ENCODE peak calls at places on chromosomes 12 and 14, in ten cellular contexts. K is MM.1S; H is effector memory CD4-positive, alpha-beta T cell; G is adipocyte; V is gastrocnemius medialis; O is ovary; U is thyroid gland; M is heart right ventricle; B is HCT116; A is H9. N is an unnamed sample. For H3K4me1, the result is how much of the 10 kb centered on the place peaks cover.

GRCh38 chr14:24255931-24256696 is 6.9 kb downstream of the TGM1 start:
- DNase-seq in K (no peak), H (no peak), G (no peak), V (no peak), O (peak), U (no peak), M (no peak), B (no peak), A (peak), N (no peak)

GRCh38 chr12:24840046-24840800 is 108.7 kb downstream of the BCAT1 start:
- DNase-seq in K (no peak), H (no peak), G (peak), V (no peak), O (no peak), U (no peak), M (no peak), B (no peak), A (no peak), N (no peak)

GRCh38 chr12:54416908-54417603 is 2.0 kb downstream of the ITGA5 start:
- DNase-seq in K (no peak), H (no peak), G (peak), V (no peak), O (peak), U (no peak), M (no peak), B (no peak), A (no peak), N (no peak)

GRCh38 chr12:76547526-76547925 is 12.0 kb downstream of the OSBPL8 start:
- DNase-seq in K (no peak), H (no peak), G (no peak), V (no peak), O (no peak), U (no peak), M (no peak), B (no peak), A (no peak), N (no peak)

GRCh38 chr14:56217380-56218045 is 99.3 kb downstream of the PELI2 start:
- DNase-seq in K (no peak), H (no peak), G (peak), V (no peak), O (no peak), U (no peak), M (no peak), B (no peak), A (no peak), N (no peak)

GRCh38 chr12:104855599-104855998 is 102.5 kb downstream of the SLC41A2 start:
- DNase-seq in K (no peak), H (no peak), G (no peak), V (no peak), O (no peak), U (no peak), M (no peak), B (no peak), A (no peak), N (no peak)

GRCh38 chr12:88805692-88806091 is 225.4 kb upstream of the KITLG start:
- DNase-seq in K (peak), H (no peak), G (no peak), V (no peak), O (no peak), U (no peak), M (no peak), B (no peak), A (peak), N (no peak)

GRCh38 chr12:110649341-110649847 is 35.5 kb downstream of the TCTN1 start:
- DNase-seq in K (no peak), H (no peak), G (peak), V (no peak), O (no peak), U (no peak), M (no peak), B (no peak), A (no peak), N (no peak)

GRCh38 chr12:57807285-57807684 is 11.2 kb downstream of the AVIL start:
- DNase-seq in K (no peak), H (no peak), G (no peak), V (no peak), O (no peak), U (no peak), M (no peak), B (no peak), A (no peak), N (no peak)

GRCh38 chr12:25578739-25579138 is 25.7 kb upstream of the LMNTD1 start:
- DNase-seq in K (no peak), H (no peak), G (no peak), V (no peak), O (no peak), U (no peak), M (no peak), B (no peak), A (no peak), N (no peak)

GRCh38 chr12:57815177-57816000 is 3.1 kb downstream of the AVIL start:
- DNase-seq in K (no peak), H (no peak), G (no peak), V (no peak), O (no peak), U (no peak), M (no peak), B (no peak), A (peak), N (no peak)

GRCh38 chr12:28065889-28066630 is 93.5 kb upstream of the PTHLH start:
- DNase-seq in K (no peak), H (no peak), G (no peak), V (no peak), O (no peak), U (no peak), M (no peak), B (no peak), A (no peak), N (no peak)
- H3K4me1 ChIP-seq in K (under half), H (under half), G (under half), V (under half), O (under half), U (under half), M (under half), B (under half), A (under half), N (under half)

DNA sequence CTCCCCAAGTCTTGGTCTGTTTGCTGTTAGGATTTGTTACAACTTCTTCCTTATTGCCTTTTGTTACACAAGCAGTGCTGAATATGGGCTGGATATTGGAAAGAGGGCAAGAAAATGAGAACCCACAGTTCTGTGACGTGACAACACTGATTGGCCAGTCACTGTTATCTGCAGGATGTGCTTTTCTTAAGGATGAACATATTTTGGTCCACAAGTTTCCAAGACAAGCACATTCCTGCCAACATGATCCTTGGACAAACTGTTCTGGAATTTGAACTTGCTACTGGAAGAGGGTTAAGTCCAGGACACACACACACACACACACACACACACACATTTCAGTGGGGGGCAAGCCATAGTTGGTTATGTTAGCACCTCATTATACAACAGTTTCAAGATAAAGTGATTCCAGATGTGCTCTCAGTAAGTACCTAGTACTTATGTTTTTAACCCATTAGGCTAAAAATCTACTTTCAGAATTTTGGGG is 16.6 kb upstream of the SLC38A2 start:
- DNase-seq in K (no peak), H (no peak), G (peak), V (no peak), O (peak), U (no peak), M (no peak), B (no peak), A (no peak), N (no peak)
- H3K4me1 ChIP-seq in K (half or more), H (under half), G (half or more), V (under half), O (under half), U (under half), M (under half), B (half or more), A (under half), N (under half)

GRCh38 chr12:22231078-22231477 is 103.4 kb downstream of the ST8SIA1 start:
- DNase-seq in K (no peak), H (no peak), G (no peak), V (no peak), O (no peak), U (no peak), M (no peak), B (no peak), A (no peak), N (no peak)

GRCh38 chr12:22228022-22228875 is 106.3 kb downstream of the ST8SIA1 start:
- DNase-seq in K (no peak), H (no peak), G (peak), V (no peak), O (no peak), U (no peak), M (no peak), B (no peak), A (no peak), N (no peak)

GRCh38 chr12:22231836-22232235 is 102.7 kb downstream of the ST8SIA1 start:
- DNase-seq in K (no peak), H (no peak), G (no peak), V (no peak), O (no peak), U (no peak), M (no peak), B (no peak), A (no peak), N (no peak)

GRCh38 chr12:22230280-22230794 is 104.2 kb downstream of the ST8SIA1 start:
- DNase-seq in K (no peak), H (no peak), G (peak), V (no peak), O (no peak), U (no peak), M (no peak), B (no peak), A (no peak), N (no peak)

GRCh38 chr12:22229652-22230279 is 104.7 kb downstream of the ST8SIA1 start:
- DNase-seq in K (no peak), H (no peak), G (peak), V (no peak), O (no peak), U (no peak), M (no peak), B (no peak), A (no peak), N (no peak)
- H3K4me1 ChIP-seq in K (under half), H (under half), G (under half), V (under half), O (under half), U (under half), M (under half), B (under half), A (under half), N (under half)

GRCh38 chr14:91870890-91871289 is 3.6 kb upstream of the TC2N start:
- DNase-seq in K (no peak), H (no peak), G (no peak), V (no peak), O (no peak), U (no peak), M (no peak), B (no peak), A (no peak), N (no peak)
- H3K4me1 ChIP-seq in K (under half), H (half or more), G (under half), V (under half), O (under half), U (under half), M (under half), B (under half), A (under half), N (under half)

GRCh38 chr14:98175881-98176280 is 1096.1 kb downstream of the BCL11B start:
- DNase-seq in K (no peak), H (no peak), G (no peak), V (no peak), O (no peak), U (no peak), M (no peak), B (no peak), A (no peak), N (no peak)
- H3K4me1 ChIP-seq in K (half or more), H (half or more), G (under half), V (under half), O (under half), U (under half), M (under half), B (under half), A (under half), N (under half)

GRCh38 chr12:6535697-6535946 is 1.3 kb downstream of the GAPDH start:
- DNase-seq in K (no peak), H (no peak), G (no peak), V (no peak), O (no peak), U (no peak), M (no peak), B (no peak), A (no peak), N (no peak)

GRCh38 chr12:6534158-6534913 is at the start of gene GAPDH:
- DNase-seq in K (peak), H (peak), G (peak), V (peak), O (peak), U (peak), M (peak), B (peak), A (peak), N (peak)

GRCh38 chr12:6536894-6537579 is 2.7 kb downstream of the GAPDH start:
- DNase-seq in K (no peak), H (no peak), G (peak), V (no peak), O (no peak), U (no peak), M (no peak), B (no peak), A (peak), N (no peak)

GRCh38 chr12:6534914-6535696 is 788 bp downstream of the GAPDH start:
- DNase-seq in K (peak), H (peak), G (peak), V (peak), O (peak), U (peak), M (peak), B (no peak), A (peak), N (peak)

DNA sequence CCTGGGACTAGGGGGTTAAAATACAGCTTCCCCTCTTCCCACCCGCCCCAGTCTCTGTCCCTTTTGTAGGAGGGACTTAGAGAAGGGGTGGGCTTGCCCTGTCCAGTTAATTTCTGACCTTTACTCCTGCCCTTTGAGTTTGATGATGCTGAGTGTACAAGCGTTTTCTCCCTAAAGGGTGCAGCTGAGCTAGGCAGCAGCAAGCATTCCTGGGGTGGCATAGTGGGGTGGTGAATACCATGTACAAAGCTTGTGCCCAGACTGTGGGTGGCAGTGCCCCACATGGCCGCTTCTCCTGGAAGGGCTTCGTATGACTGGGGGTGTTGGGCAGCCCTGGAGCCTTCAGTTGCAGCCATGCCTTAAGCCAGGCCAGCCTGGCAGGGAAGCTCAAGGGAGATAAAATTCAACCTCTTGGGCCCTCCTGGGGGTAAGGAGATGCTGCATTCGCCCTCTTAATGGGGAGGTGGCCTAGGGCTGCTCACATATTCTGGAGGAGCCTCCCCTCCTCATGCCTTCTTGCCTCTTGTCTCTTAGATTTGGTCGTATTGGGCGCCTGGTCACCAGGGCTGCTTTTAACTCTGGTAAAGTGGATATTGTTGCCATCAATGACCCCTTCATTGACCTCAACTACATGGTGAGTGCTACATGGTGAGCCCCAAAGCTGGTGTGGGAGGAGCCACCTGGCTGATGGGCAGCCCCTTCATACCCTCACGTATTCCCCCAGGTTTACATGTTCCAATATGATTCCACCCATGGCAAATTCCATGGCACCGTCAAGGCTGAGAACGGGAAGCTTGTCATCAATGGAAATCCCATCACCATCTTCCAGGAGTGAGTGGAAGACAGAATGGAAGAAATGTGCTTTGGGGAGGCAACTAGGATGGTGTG is 1.9 kb downstream of the GAPDH start:
- DNase-seq in K (no peak), H (no peak), G (peak), V (no peak), O (no peak), U (no peak), M (no peak), B (no peak), A (no peak), N (no peak)
- H3K4me1 ChIP-seq in K (under half), H (half or more), G (half or more), V (half or more), O (under half), U (under half), M (half or more), B (under half), A (under half), N (half or more)

DNA sequence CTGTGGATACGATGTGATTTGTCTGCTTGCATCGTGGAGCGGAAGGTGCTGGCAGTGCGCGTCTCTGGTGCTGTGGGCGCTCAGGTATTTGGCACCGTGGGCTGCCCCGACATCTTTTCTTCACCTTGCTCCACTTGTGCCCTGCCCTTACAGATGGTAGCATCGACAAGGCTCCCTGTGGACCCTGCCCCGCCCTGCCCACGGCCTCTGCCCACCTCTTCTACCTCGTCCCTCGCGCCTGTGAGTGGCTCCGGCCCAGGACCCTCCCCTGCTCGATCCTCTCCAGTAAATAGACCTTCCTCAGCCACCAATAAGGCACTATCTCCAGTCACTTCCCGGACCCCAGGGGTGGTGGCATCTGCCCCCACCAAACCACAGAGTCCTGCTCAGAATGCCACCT is 36.6 kb downstream of the EP400 start:
- DNase-seq in K (no peak), H (no peak), G (no peak), V (no peak), O (no peak), U (no peak), M (no peak), B (no peak), A (no peak), N (no peak)
- H3K4me1 ChIP-seq in K (under half), H (under half), G (under half), V (under half), O (under half), U (under half), M (under half), B (under half), A (under half), N (under half)

GRCh38 chr12:27965411-27965810 is 7.1 kb downstream of the PTHLH start:
- DNase-seq in K (no peak), H (no peak), G (peak), V (no peak), O (no peak), U (no peak), M (no peak), B (no peak), A (no peak), N (no peak)
- H3K4me1 ChIP-seq in K (under half), H (under half), G (under half), V (under half), O (under half), U (under half), M (under half), B (under half), A (under half), N (under half)

DNA sequence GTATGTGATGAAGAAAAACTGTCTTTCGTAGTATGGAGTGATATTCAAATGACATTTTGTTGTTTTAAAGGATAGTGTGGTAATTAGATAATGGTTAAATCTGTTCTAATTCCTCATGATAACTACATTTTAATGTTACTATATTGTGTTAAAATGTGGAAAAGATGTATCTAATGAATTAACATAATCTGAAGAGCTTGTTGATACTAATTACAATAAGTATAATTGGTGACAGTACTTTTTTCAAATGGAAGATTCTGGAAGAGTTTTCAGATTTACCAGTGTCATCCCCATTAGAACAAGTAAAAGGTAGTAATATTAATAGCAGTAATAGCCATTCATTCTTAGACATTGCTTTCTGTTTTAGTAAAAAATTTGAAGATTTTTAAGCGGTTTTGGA is 37.6 kb downstream of the CAND1 start:
- DNase-seq in K (no peak), H (no peak), G (no peak), V (no peak), O (no peak), U (no peak), M (no peak), B (no peak), A (no peak), N (no peak)
- H3K4me1 ChIP-seq in K (under half), H (under half), G (under half), V (under half), O (under half), U (under half), M (under half), B (under half), A (under half), N (under half)

GRCh38 chr12:11854011-11854499 is 204.6 kb downstream of the ETV6 start:
- DNase-seq in K (no peak), H (no peak), G (no peak), V (no peak), O (no peak), U (no peak), M (no peak), B (no peak), A (no peak), N (no peak)
- H3K4me1 ChIP-seq in K (under half), H (under half), G (under half), V (under half), O (under half), U (under half), M (under half), B (under half), A (under half), N (under half)